ENCODE peak calls at places on chromosomes 4 and X, in six cellular contexts. Z is fibroblast of the aortic adventitia; O is iPS DF 19.7; E is activated effector memory CD4-positive, alpha-beta T cell treated with anti-CD3 and anti-CD28 coated beads, Interleukin-2, amount 50 U/mL, for 16 hours; D is stimulated activated CD4-positive, alpha-beta T cell treated with anti-CD3 and anti-CD28 coated beads, Interleukin-4, amount 100 ng/mL, for 24 hours; Q is activated naive CD4-positive, alpha-beta T cell. H is an unnamed sample.
A peak's percentile ranks its signal among the peaks of the same experiment; 100 is the strongest.

GRCh38 chr4:156820931-156821330 is 150.7 kb downstream of the PDGFC start:
- DNase-seq in Z (peak; percentile 40), O (no peak), E (no peak), D (no peak), Q (no peak), H (no peak)

GRCh38 chr4:27364509-27364908 is 503.9 kb downstream of the STIM2 start:
- DNase-seq in Z (no peak), O (no peak), E (no peak), D (no peak), Q (no peak), H (no peak)

GRCh38 chr4:19982556-19982955 is 269.1 kb upstream of the SLIT2 start:
- DNase-seq in Z (peak; percentile 72), O (no peak), E (no peak), D (no peak), Q (no peak), H (no peak)

GRCh38 chr4:7282094-7282370 is 89.7 kb downstream of the SORCS2 start:
- DNase-seq in Z (no peak), O (no peak), E (no peak), D (no peak), Q (no peak), H (no peak)

GRCh38 chrX:17278961-17279360 is 96.0 kb upstream of the NHS start:
- DNase-seq in Z (no peak), O (no peak), E (no peak), D (no peak), Q (no peak), H (no peak)

GRCh38 chr4:102687373-102687981 is 73.3 kb downstream of the MANBA start:
- DNase-seq in Z (peak; percentile 64), O (no peak), E (no peak), D (no peak), Q (no peak), H (peak; percentile 22)

GRCh38 chrX:72526534-72527508 is 45.8 kb downstream of the HDAC8 start:
- DNase-seq in Z (peak; percentile 45), O (no peak), E (no peak), D (no peak), Q (no peak), H (no peak)

GRCh38 chrX:100411802-100412333 is 1.8 kb upstream of the PCDH19 start:
- DNase-seq in Z (no peak), O (no peak), E (no peak), D (no peak), Q (no peak), H (no peak)

GRCh38 chrX:115894087-115894486 is 276.5 kb upstream of the AGTR2 start:
- DNase-seq in Z (peak; percentile 77), O (no peak), E (no peak), D (no peak), Q (no peak), H (peak; percentile 39)

GRCh38 chrX:108018659-108019381 is 26.0 kb upstream of the VSIG1 start:
- DNase-seq in Z (no peak), O (no peak), E (peak; percentile 70), D (peak; percentile 10), Q (peak; percentile 9), H (peak; percentile 66)

H was measured in MM.1S.